ENCODE peak calls at places on chromosomes 7 and 10, in seven cellular contexts. T, I, Y, L, H, M and S are unnamed samples.

GRCh38 chr7:131031100-131031868 is 296.4 kb upstream of the MKLN1 start:
- DNase-seq in T (no peak), I (no peak), Y (no peak), L (no peak), H (no peak), M (no peak), S (no peak)

GRCh38 chr7:10588084-10588483 is 385.6 kb upstream of the PHF14 start:
- DNase-seq in T (no peak), I (no peak), Y (no peak), L (no peak), H (no peak), M (no peak), S (no peak)

GRCh38 chr10:49569031-49569765 is 30.3 kb upstream of the ERCC6 start:
- DNase-seq in T (no peak), I (no peak), Y (no peak), L (no peak), H (peak; percentile 62), M (no peak), S (no peak)

GRCh38 chr10:132611986-132612385 is 74.4 kb downstream of the INPP5A start:
- DNase-seq in T (no peak), I (no peak), Y (no peak), L (no peak), H (no peak), M (peak; percentile 26), S (no peak)

GRCh38 chr10:93962973-93963372 is 30.8 kb upstream of the PLCE1 start:
- DNase-seq in T (no peak), I (no peak), Y (no peak), L (no peak), H (no peak), M (no peak), S (no peak)

GRCh38 chr7:19051767-19052375 is 65.6 kb downstream of the TWIST1 start:
- DNase-seq in T (peak; percentile 72), I (no peak), Y (peak; percentile 30), L (no peak), H (peak; percentile 21), M (no peak), S (no peak)

GRCh38 chr10:97821308-97822038 is 28.2 kb upstream of the GOLGA7B start:
- DNase-seq in T (no peak), I (no peak), Y (no peak), L (no peak), H (no peak), M (no peak), S (no peak)

GRCh38 chr10:130190737-130191115 is 54.5 kb downstream of the GLRX3 start:
- DNase-seq in T (no peak), I (no peak), Y (no peak), L (no peak), H (peak; percentile 33), M (no peak), S (no peak)

GRCh38 chr7:91164948-91165845 is 99.0 kb upstream of the FZD1 start:
- DNase-seq in T (no peak), I (peak; percentile 65), Y (peak; percentile 19), L (no peak), H (peak; percentile 72), M (no peak), S (no peak)

GRCh38 chr10:47420305-47421056 is 36.4 kb upstream of the ZNF488 start:
- DNase-seq in T (no peak), I (no peak), Y (no peak), L (no peak), H (no peak), M (no peak), S (no peak)

GRCh38 chr7:150931199-150931869 is 46.8 kb downstream of the KCNH2 start:
- DNase-seq in T (no peak), I (no peak), Y (no peak), L (no peak), H (no peak), M (no peak), S (no peak)

GRCh38 chr7:150927157-150927953 is 50.8 kb downstream of the KCNH2 start:
- DNase-seq in T (no peak), I (no peak), Y (no peak), L (no peak), H (no peak), M (no peak), S (no peak)

GRCh38 chr7:138842111-138842510 is 44.1 kb upstream of the ATP6V0A4 start:
- DNase-seq in T (no peak), I (peak; percentile 45), Y (no peak), L (peak; percentile 58), H (peak; percentile 36), M (no peak), S (no peak)

GRCh38 chr7:101216001-101216859 is 1.2 kb downstream of the PLOD3 start:
- DNase-seq in T (peak; percentile 49), I (no peak), Y (peak; percentile 24), L (no peak), H (peak; percentile 54), M (no peak), S (no peak)